ENCODE peak calls at places on chromosome 1, in six cellular contexts. N, M, F, P, V and G are unnamed samples.

GRCh38 chr1:31866450-31866801 is 50.6 kb upstream of the SPOCD1 start:
- DNase-seq in M (no peak), F (peak), P (no peak), N (no peak), V (no peak), G (no peak)

GRCh38 chr1:205448540-205449253 is 7.1 kb downstream of the BLACAT1 start:
- DNase-seq in M (no peak), N (no peak), F (no peak), P (no peak), V (no peak), G (no peak)

GRCh38 chr1:205512059-205513045 is 7.9 kb downstream of the CDK18 start:
- DNase-seq in F (no peak), P (no peak), M (no peak), N (peak), V (peak), G (peak)

GRCh38 chr1:232992227-232992626 is 41.8 kb downstream of the NTPCR start:
- DNase-seq in P (no peak), N (no peak), V (no peak), F (no peak), M (no peak), G (no peak)

GRCh38 chr1:163250382-163250974 is 47.8 kb upstream of the RGS5 start:
- DNase-seq in F (no peak), V (no peak), N (no peak), P (no peak), M (no peak), G (no peak)

GRCh38 chr1:48056365-48056764 is 59.2 kb upstream of the TRABD2B start:
- DNase-seq in P (no peak), V (no peak), F (no peak), N (no peak), M (no peak), G (no peak)

GRCh38 chr1:58939146-58939545 is 155.3 kb upstream of the JUN start:
- DNase-seq in N (no peak), F (no peak), M (no peak), V (no peak), P (no peak), G (no peak)

GRCh38 chr1:107789817-107790609 is 175.0 kb downstream of the VAV3 start:
- DNase-seq in F (no peak), N (no peak), M (no peak), P (no peak), V (no peak), G (no peak)

GRCh38 chr1:33576821-33577599 is 104.6 kb downstream of the ZSCAN20 start:
- DNase-seq in F (no peak), V (no peak), P (no peak), N (no peak), M (no peak), G (no peak)

GRCh38 chr1:87150143-87150542 is 178.5 kb upstream of the LMO4 start:
- DNase-seq in M (no peak), N (peak), V (no peak), F (no peak), P (no peak), G (no peak)

GRCh38 chr1:25675729-25676476 is 59.3 kb downstream of the MAN1C1 start:
- DNase-seq in M (peak), V (no peak), P (no peak), N (no peak), F (peak), G (no peak)

GRCh38 chr1:41805771-41806471 is 112.8 kb downstream of the HIVEP3 start:
- DNase-seq in F (no peak), M (peak), N (no peak), P (no peak), V (no peak), G (no peak)